ENCODE peak calls at places on chromosomes 2 and 18, in five cellular contexts. M is A549; J is CD8-positive, alpha-beta T cell; U is type B pancreatic cell; S is astrocyte of the spinal cord. K is an unnamed sample.

GRCh38 chr2:181859123-181859522 is 32.4 kb upstream of the ITPRID2 start:
- DNase-seq in M (no peak), U (no peak), S (no peak), J (no peak), K (no peak)

GRCh38 chr2:132788310-132788832 is 118.4 kb upstream of the LYPD1 start:
- DNase-seq in U (no peak), S (no peak), M (no peak), J (no peak), K (no peak)

GRCh38 chr2:73418343-73418742 is 32.7 kb downstream of the ALMS1 start:
- DNase-seq in S (peak), M (no peak), J (no peak), U (no peak), K (peak)

GRCh38 chr2:160510617-160511016 is 17.0 kb upstream of the RBMS1 start:
- DNase-seq in J (no peak), M (no peak), U (no peak), S (no peak), K (no peak)

GRCh38 chr18:58338961-58339722 is 289.7 kb downstream of the ALPK2 start:
- DNase-seq in U (no peak), S (peak), J (no peak), M (no peak), K (no peak)

GRCh38 chr18:34222025-34222395 is 2.7 kb downstream of the NOL4 start:
- DNase-seq in J (no peak), S (peak), M (no peak), U (no peak), K (no peak)

GRCh38 chr2:241902357-241902991 is 32.9 kb downstream of the RTP5 start:
- DNase-seq in S (no peak), M (no peak), U (peak), J (no peak), K (no peak)

GRCh38 chr2:85698880-85699254 is 4.7 kb downstream of the GNLY start:
- DNase-seq in S (no peak), J (no peak), U (no peak), M (no peak), K (no peak)

GRCh38 chr2:95350320-95351079 is 52.0 kb upstream of the FAHD2A start:
- DNase-seq in U (peak), S (no peak), M (no peak), J (no peak), K (no peak)

GRCh38 chr2:223580951-223581350 is 21.2 kb downstream of the SCG2 start:
- DNase-seq in U (no peak), M (peak), S (peak), J (no peak), K (peak)

GRCh38 chr2:64259301-64259700 is 115.1 kb upstream of the PELI1 start:
- DNase-seq in U (no peak), S (no peak), J (no peak), M (no peak), K (no peak)

GRCh38 chr18:37346048-37346447 is 219.6 kb downstream of the CELF4 start:
- DNase-seq in J (no peak), S (no peak), U (no peak), M (no peak), K (no peak)

GRCh38 chr2:218395826-218396687 is 3.6 kb upstream of the CTDSP1 start:
- DNase-seq in M (peak), J (peak), U (peak), S (peak), K (peak)

GRCh38 chr2:80887923-80888322 is 583.4 kb upstream of the LRRTM1 start:
- DNase-seq in U (no peak), S (no peak), J (no peak), M (no peak), K (no peak)

GRCh38 chr18:59950215-59950944 is 50.6 kb downstream of the PMAIP1 start:
- DNase-seq in J (no peak), S (peak), U (no peak), M (no peak), K (no peak)

GRCh38 chr2:1650474-1650872 is 93.8 kb downstream of the PXDN start:
- DNase-seq in U (no peak), J (no peak), M (no peak), S (no peak), K (no peak)

GRCh38 chr2:127170452-127171197 is 49.5 kb downstream of the CYP27C1 start:
- DNase-seq in J (no peak), U (no peak), S (no peak), M (no peak), K (no peak)

GRCh38 chr2:238498691-238499295 is 72.1 kb downstream of the ASB1 start:
- DNase-seq in U (no peak), M (no peak), J (no peak), S (no peak), K (no peak)

GRCh38 chr2:149617057-149617456 is 29.5 kb upstream of the MMADHC start:
- DNase-seq in J (no peak), M (no peak), U (no peak), S (peak), K (no peak)

GRCh38 chr18:8607776-8608682 is 1.2 kb upstream of the RAB12 start:
- DNase-seq in J (no peak), S (no peak), M (no peak), U (no peak), K (no peak)

GRCh38 chr2:223995569-223995968 is 38.3 kb downstream of the MRPL44 start:
- DNase-seq in M (peak), U (no peak), S (peak), J (no peak), K (peak)

GRCh38 chr2:25165992-25166618 is 2.3 kb downstream of the POMC start:
- DNase-seq in S (no peak), J (peak), U (no peak), M (peak), K (no peak)
- TF ChIP-seq CTCF in S (peak), J (peak), U (peak), M (peak), K (peak)

DNA sequence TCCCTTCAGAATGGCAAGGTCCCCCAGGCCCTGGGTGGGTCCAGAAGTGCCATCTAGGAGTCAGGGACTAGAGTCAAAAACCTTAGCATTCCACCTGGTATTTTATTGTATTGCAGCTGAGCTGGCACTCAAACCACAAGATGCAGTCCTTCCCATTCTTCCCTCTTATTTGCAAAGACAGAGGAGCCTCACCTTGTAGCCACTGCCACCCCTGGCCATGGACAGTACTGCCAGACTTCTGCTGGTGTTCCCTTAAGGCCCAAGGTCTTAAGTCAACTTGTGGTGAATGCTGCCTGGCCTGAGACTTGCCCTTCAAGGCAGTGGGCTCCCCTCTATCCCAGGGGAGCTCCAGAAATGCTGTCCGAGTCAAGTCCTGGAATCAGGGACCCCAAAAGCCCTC is 6.9 kb downstream of the UGT1A10 start:
- DNase-seq in M (peak), U (no peak), J (no peak), S (no peak), K (no peak)
- TF ChIP-seq CTCF in M (no peak), U (peak), J (no peak), S (peak), K (peak)

GRCh38 chr2:37367984-37368383 is 23.6 kb downstream of the QPCT start:
- DNase-seq in J (no peak), U (no peak), S (no peak), M (no peak), K (no peak)

GRCh38 chr2:37371979-37372378 is 27.5 kb downstream of the QPCT start:
- DNase-seq in S (no peak), M (no peak), U (no peak), J (no peak), K (no peak)

GRCh38 chr2:37367310-37367709 is 22.9 kb downstream of the QPCT start:
- DNase-seq in U (no peak), S (no peak), J (no peak), M (no peak), K (no peak)

GRCh38 chr2:37366773-37367172 is 22.3 kb downstream of the QPCT start:
- DNase-seq in M (no peak), U (no peak), S (no peak), J (no peak), K (no peak)

DNA sequence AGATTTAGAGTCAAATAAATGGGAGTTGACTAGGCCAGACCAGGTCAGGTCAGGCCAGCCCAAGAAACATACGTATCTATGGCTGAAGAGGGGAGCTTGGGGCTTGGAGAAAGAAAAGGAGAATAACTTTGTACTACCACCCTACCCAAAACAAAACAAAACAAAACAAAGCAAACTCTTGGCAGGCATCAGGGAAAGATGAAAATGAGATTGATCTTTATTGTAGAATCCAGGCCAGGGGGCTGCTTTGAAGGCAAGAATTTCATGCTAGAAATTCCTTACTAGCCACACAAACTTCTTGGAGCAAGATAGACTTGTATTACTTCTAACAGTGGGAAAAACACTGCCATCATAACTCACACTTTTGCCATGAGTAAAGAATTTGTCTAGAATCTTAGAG is 26.2 kb downstream of the QPCT start:
- DNase-seq in S (no peak), J (no peak), M (no peak), U (no peak), K (no peak)
- TF ChIP-seq CTCF in S (no peak), J (no peak), M (no peak), U (no peak), K (no peak)

DNA sequence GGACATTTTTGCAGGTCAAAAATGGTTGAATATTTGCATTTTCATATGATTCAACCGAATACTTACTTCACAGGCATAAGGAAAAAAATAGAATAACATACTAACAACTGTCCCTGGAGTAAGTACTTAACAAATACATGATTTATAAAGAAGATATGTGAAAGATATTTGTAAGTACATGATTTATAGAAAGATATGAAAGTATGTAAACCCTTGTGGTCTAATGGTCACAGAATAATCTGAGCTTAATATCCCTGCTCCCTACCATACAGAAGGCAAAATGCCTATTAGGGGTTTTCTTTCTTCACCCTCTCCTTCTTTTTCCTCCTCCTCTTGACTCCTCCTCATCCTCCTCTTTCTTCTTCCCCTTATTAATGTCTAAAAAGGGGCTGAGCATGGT is 20.6 kb upstream of the ACTR3 start:
- DNase-seq in M (no peak), S (no peak), U (no peak), J (no peak), K (no peak)
- TF ChIP-seq CTCF in M (no peak), S (no peak), U (no peak), J (no peak), K (no peak)

GRCh38 chr18:12747530-12748315 is 44.9 kb downstream of the PSMG2 start:
- DNase-seq in U (no peak), S (no peak), J (no peak), M (no peak), K (no peak)

GRCh38 chr18:12742453-12742852 is 39.6 kb downstream of the PSMG2 start:
- DNase-seq in U (no peak), M (peak), J (no peak), S (peak), K (peak)

GRCh38 chr18:12745095-12745820 is 42.4 kb downstream of the PSMG2 start:
- DNase-seq in S (no peak), U (no peak), M (no peak), J (no peak), K (no peak)

GRCh38 chr18:12741351-12741750 is 38.5 kb downstream of the PSMG2 start:
- DNase-seq in S (peak), U (no peak), J (no peak), M (peak), K (peak)

GRCh38 chr18:12744103-12744502 is 41.3 kb downstream of the PSMG2 start:
- DNase-seq in U (no peak), J (no peak), S (peak), M (peak), K (peak)
- TF ChIP-seq CTCF in U (peak), J (peak), S (peak), M (peak), K (peak)

GRCh38 chr2:36270758-36271157 is 84.8 kb upstream of the CRIM1 start:
- DNase-seq in J (no peak), M (no peak), S (no peak), U (no peak), K (no peak)

GRCh38 chr2:36267194-36267593 is 88.4 kb upstream of the CRIM1 start:
- DNase-seq in U (no peak), J (no peak), S (no peak), M (no peak), K (no peak)

GRCh38 chr2:36271266-36271665 is 84.3 kb upstream of the CRIM1 start:
- DNase-seq in M (no peak), S (peak), U (no peak), J (no peak), K (no peak)

DNA sequence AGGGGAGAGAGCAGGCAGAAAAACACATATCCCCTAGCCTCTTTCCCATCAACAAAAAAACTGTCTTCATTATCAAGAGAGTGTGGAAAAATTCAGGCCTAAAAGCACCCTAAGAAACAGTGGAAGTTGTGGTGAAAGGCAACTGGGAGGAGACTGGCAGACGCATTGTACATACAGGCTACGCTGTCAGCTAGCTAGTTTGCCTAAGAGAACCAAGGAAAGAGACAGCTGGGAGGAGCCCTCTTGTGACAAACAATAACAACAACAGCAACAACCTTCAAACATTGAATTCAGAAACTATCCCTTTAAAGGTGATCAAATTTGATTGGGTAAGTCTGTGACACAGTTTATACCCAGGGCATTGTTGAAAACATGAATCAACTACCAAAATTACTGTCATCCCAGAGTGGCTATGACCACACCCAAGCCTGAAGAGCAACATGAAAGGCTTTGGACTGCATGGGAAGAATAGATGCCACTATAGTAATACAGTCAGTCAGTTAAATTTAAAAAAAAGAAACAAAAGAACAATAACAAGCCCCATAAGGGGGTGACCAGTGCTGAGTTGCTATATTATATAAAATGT is 88.9 kb upstream of the CRIM1 start:
- DNase-seq in J (no peak), S (no peak), M (no peak), U (no peak), K (no peak)
- TF ChIP-seq CTCF in J (no peak), S (no peak), M (no peak), U (no peak), K (no peak)

GRCh38 chr2:79660552-79660951 is 147.7 kb downstream of the CTNNA2 start:
- DNase-seq in U (no peak), S (no peak), J (no peak), M (no peak), K (no peak)
- TF ChIP-seq CTCF in U (no peak), S (peak), J (no peak), M (no peak), K (peak)

DNA sequence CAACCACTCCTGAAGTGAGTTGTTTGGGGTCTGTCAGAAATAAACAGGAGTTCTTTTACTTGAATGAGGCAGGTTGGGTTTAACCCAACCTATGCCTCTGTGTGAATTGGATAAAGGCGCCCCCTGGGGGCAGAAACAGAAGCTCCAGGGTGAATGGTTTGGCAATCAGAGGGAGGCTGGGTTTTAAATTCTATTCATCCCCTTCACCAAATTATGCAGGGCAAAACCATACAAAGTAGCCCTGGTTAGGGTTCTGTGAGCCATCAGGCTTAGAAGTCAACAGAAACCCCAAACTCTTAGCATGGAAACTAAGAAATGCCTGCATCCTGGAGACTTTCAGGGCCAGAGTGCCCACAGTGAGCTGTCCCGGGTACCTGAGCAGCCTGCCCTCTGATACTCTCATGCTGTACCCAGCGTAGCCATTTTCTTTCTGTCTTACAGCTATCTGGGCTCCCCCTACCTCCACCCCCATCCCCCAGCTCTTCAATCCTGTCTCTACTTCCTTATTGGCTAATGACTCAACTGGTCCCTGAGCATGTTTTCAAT is 241.5 kb downstream of the ICOS start:
- DNase-seq in U (no peak), S (no peak), J (peak), M (peak), K (peak)
- TF ChIP-seq CTCF in U (peak), S (peak), J (peak), M (peak), K (peak)

K was measured in brain microvascular endothelial cell.